ENCODE peak calls at places on chromosomes 4 and X, in six cellular contexts. Y, H, L, X, M and V are unnamed samples.

GRCh38 chr4:163544407-163545038 is 50.0 kb downstream of the TMA16 start:
- DNase-seq in Y (peak), H (no peak), L (peak), X (peak), M (peak), V (peak)

GRCh38 chrX:124086411-124086810 is 124.9 kb downstream of the STAG2 start:
- DNase-seq in Y (no peak), H (no peak), L (no peak), X (peak), M (no peak), V (no peak)

GRCh38 chr4:169270810-169271691 is at the start of gene SH3RF1:
- DNase-seq in Y (peak), H (peak), L (peak), X (peak), M (peak), V (peak)

GRCh38 chrX:109553862-109554261 is 17.2 kb downstream of the NXT2 start:
- DNase-seq in Y (no peak), H (no peak), L (no peak), X (no peak), M (no peak), V (no peak)

GRCh38 chr4:145333786-145334185 is 147.9 kb upstream of the SMAD1 start:
- DNase-seq in Y (no peak), H (no peak), L (no peak), X (no peak), M (no peak), V (peak)

GRCh38 chr4:149796381-149796780 is 19.3 kb downstream of the IQCM start:
- DNase-seq in Y (no peak), H (no peak), L (no peak), X (no peak), M (no peak), V (no peak)

GRCh38 chrX:12679522-12679921 is 111.7 kb upstream of the PRPS2 start:
- DNase-seq in Y (no peak), H (no peak), L (no peak), X (no peak), M (no peak), V (no peak)

GRCh38 chr4:168593399-168593798 is 96.5 kb downstream of the PALLD start:
- DNase-seq in Y (no peak), H (no peak), L (no peak), X (no peak), M (no peak), V (no peak)

GRCh38 chr4:15106417-15106816 is 104.1 kb downstream of the CPEB2 start:
- DNase-seq in Y (no peak), H (no peak), L (no peak), X (no peak), M (no peak), V (no peak)

GRCh38 chrX:1686642-1687041 is 71.8 kb downstream of the ASMT start:
- DNase-seq in Y (no peak), H (no peak), L (no peak), X (no peak), M (no peak), V (no peak)

GRCh38 chr4:88440146-88440545 is 16.8 kb upstream of the HERC5 start:
- DNase-seq in Y (no peak), H (no peak), L (no peak), X (no peak), M (no peak), V (no peak)

GRCh38 chr4:25030283-25031076 is at the start of gene LGI2:
- DNase-seq in Y (peak), H (no peak), L (peak), X (peak), M (no peak), V (peak)

GRCh38 chr4:54006755-54007154 is 57.6 kb downstream of the CHIC2 start:
- DNase-seq in Y (no peak), H (no peak), L (no peak), X (no peak), M (no peak), V (no peak)

GRCh38 chrX:38260231-38260630 is 39.6 kb upstream of the SRPX start:
- DNase-seq in Y (no peak), H (no peak), L (peak), X (no peak), M (no peak), V (peak)

GRCh38 chr4:6029254-6029653 is 11.0 kb upstream of the C4orf50 start:
- DNase-seq in Y (no peak), H (no peak), L (no peak), X (no peak), M (no peak), V (no peak)

DNA sequence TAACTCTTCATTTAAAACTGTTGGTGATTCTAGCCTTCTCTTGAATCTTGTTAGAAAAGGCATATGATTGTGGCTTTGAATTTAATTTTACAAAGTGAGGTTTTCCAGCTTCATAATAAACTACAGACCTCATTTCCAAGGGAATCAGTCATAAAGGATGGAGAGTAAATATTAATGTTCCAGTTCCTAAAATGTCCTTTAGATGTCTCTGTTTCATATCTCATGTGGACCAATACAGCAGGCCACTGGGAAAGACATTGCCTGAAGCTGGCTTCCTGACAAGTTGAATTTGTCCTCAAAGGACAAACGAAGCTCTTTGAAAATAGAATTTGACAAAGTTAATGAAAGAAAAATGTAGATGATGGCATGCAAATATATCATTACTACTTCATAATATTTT is 125.4 kb downstream of the ZNF330 start:
- DNase-seq in Y (no peak), H (no peak), L (peak), X (peak), M (no peak), V (no peak)
- TF ChIP-seq CTCF in Y (peak), H (no peak), L (peak), X (peak), M (no peak), V (peak)

GRCh38 chrX:374566-374965 is 12.1 kb downstream of the PPP2R3B start:
- DNase-seq in Y (no peak), H (no peak), L (no peak), X (no peak), M (no peak), V (no peak)

GRCh38 chrX:371907-372306 is 14.8 kb downstream of the PPP2R3B start:
- DNase-seq in Y (no peak), H (no peak), L (no peak), X (no peak), M (no peak), V (no peak)

GRCh38 chrX:375181-376036 is 11.3 kb downstream of the PPP2R3B start:
- DNase-seq in Y (no peak), H (no peak), L (no peak), X (no peak), M (no peak), V (no peak)

GRCh38 chrX:372856-373640 is 13.7 kb downstream of the PPP2R3B start:
- DNase-seq in Y (no peak), H (no peak), L (no peak), X (no peak), M (no peak), V (no peak)

GRCh38 chrX:373641-374471 is 12.9 kb downstream of the PPP2R3B start:
- DNase-seq in Y (no peak), H (no peak), L (no peak), X (no peak), M (no peak), V (peak)
- TF ChIP-seq CTCF in Y (no peak), H (no peak), L (no peak), X (no peak), M (no peak), V (no peak)

DNA sequence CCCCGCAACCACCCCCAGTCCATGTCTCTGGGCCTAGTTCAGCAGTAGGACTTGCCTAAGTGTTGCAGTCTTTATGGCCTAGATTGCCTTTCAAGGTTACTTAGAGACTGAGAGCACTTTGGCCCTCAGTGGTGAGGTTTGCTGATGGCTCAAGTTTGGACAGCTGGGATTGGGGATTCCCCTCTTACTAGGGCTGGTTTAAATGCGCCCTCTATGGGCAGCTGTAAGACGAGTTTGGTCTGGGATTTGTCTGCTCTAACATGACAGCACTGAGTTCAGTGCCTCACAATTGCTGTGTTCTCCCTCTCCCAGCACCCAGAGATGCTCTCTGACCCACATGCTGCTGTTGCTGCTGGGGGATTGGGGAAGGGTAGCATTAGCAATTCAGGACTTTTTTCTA is 23.1 kb downstream of the DACH2 start:
- DNase-seq in Y (no peak), H (no peak), L (no peak), X (peak), M (no peak), V (no peak)
- TF ChIP-seq CTCF in Y (peak), H (no peak), L (peak), X (peak), M (no peak), V (no peak)

GRCh38 chr4:112514449-112515277 is 1.3 kb downstream of the NEUROG2 start:
- DNase-seq in Y (no peak), H (no peak), L (peak), X (peak), M (no peak), V (no peak)
- TF ChIP-seq CTCF in Y (no peak), H (no peak), L (peak), X (peak), M (no peak), V (no peak)

DNA sequence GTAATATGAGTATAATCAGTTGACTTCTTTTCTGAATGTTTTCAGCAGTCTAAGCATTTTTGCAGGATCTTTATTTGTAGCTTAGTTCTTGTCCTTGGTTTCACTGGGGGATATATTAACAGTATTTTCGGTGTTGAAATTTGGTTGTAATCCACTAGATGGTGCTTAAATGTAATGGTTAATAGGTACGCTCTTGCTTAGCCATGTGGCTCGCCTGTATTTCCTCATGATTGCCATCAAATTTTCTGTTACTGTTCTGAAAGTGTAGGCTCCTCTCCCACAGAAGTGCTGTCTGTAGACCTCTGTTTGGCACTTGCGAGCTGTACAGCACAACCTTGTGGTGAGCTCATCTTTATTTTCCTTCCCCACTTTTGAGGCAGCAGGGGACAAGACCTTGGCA is 3.9 kb upstream of the FAAH2 start:
- DNase-seq in Y (no peak), H (no peak), L (no peak), X (peak), M (no peak), V (no peak)
- TF ChIP-seq CTCF in Y (no peak), H (no peak), L (no peak), X (peak), M (no peak), V (no peak)

GRCh38 chrX:68945603-68946228 is 116.9 kb downstream of the EFNB1 start:
- DNase-seq in Y (no peak), H (no peak), L (peak), X (no peak), M (no peak), V (no peak)
- TF ChIP-seq CTCF in Y (no peak), H (no peak), L (peak), X (no peak), M (no peak), V (no peak)

GRCh38 chr4:132642196-132642817 is 506.8 kb upstream of the PCDH10 start:
- DNase-seq in Y (no peak), H (no peak), L (peak), X (peak), M (no peak), V (peak)
- TF ChIP-seq CTCF in Y (no peak), H (no peak), L (peak), X (peak), M (no peak), V (peak)

GRCh38 chr4:27807207-27807606 is 946.6 kb downstream of the STIM2 start:
- DNase-seq in Y (no peak), H (no peak), L (no peak), X (no peak), M (no peak), V (no peak)
- TF ChIP-seq CTCF in Y (no peak), H (no peak), L (no peak), X (no peak), M (no peak), V (no peak)

GRCh38 chrX:5876984-5877655 is 351.5 kb downstream of the NLGN4X start:
- DNase-seq in Y (no peak), H (no peak), L (no peak), X (peak), M (no peak), V (no peak)
- TF ChIP-seq CTCF in Y (peak), H (no peak), L (peak), X (peak), M (no peak), V (no peak)

DNA sequence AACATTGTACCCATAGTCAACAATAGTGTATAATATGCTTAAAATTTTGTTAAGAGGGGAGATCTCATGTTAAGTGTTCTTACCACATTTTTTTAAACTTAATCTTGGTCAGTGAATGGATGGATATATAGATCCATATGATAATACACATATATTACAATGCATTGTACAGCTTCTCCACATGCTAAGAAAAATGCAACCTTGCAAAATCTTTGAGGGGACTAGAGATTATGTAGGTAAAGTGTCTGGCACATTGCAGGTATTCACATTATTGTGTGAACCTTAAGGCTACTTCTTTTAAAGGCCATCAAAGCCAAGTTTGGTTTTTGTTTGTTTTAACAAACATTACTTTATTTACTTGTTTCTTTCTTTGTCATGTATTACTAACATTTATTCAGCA is 10.4 kb upstream of the GPC3 start:
- DNase-seq in Y (no peak), H (no peak), L (no peak), X (no peak), M (no peak), V (no peak)
- TF ChIP-seq CTCF in Y (no peak), H (no peak), L (no peak), X (no peak), M (no peak), V (no peak)